ENCODE peak calls at places on chromosomes 7 and 10, in five cellular contexts. C is A549, U is SK-N-SH, N is HepG2, Z is Panc1. K is an unnamed sample.

GRCh38 chr10:100014129-100014762 is 4.5 kb upstream of the DNMBP start:
- DNase-seq in C (no peak), N (no peak), Z (no peak), U (no peak), K (no peak)

GRCh38 chr10:91596821-91597396 is 36.0 kb downstream of the PPP1R3C start:
- DNase-seq in C (no peak), Z (no peak), U (no peak), N (no peak), K (no peak)

GRCh38 chr10:75857896-75858295 is 426.5 kb downstream of the LRMDA start:
- DNase-seq in C (no peak), Z (no peak), U (no peak), N (no peak), K (no peak)

GRCh38 chr7:17900464-17900863 is 39.8 kb downstream of the SNX13 start:
- DNase-seq in Z (no peak), U (no peak), C (no peak), N (no peak), K (no peak)

GRCh38 chr10:79203014-79203675 is 134.4 kb downstream of the ZMIZ1 start:
- DNase-seq in C (no peak), Z (no peak), U (no peak), N (no peak), K (no peak)

GRCh38 chr10:107813396-107813795 is 648.9 kb upstream of the SORCS1 start:
- DNase-seq in U (no peak), C (no peak), N (no peak), Z (no peak), K (no peak)

GRCh38 chr10:86632009-86632800 is 22.1 kb upstream of the OPN4 start:
- DNase-seq in U (no peak), N (no peak), Z (no peak), C (no peak), K (no peak)

GRCh38 chr7:157657741-157658740 is 321.2 kb downstream of the DNAJB6 start:
- DNase-seq in N (no peak), U (peak; percentile 45), C (no peak), Z (no peak), K (no peak)

GRCh38 chr10:131891929-131892816 is 8.6 kb upstream of the PPP2R2D start:
- DNase-seq in Z (no peak), N (peak; percentile 50), C (no peak), U (no peak), K (no peak)

GRCh38 chr10:24446739-24447138 is 237.8 kb downstream of the KIAA1217 start:
- DNase-seq in N (no peak), U (no peak), Z (no peak), C (no peak), K (no peak)

GRCh38 chr7:51307811-51308737 is 8.5 kb downstream of the COBL start:
- DNase-seq in Z (no peak), U (no peak), C (no peak), N (no peak), K (no peak)

GRCh38 chr10:124740374-124741280 is 3.6 kb downstream of the FAM53B start:
- DNase-seq in C (no peak), Z (no peak), U (no peak), N (peak; percentile 74), K (peak; percentile 84)

GRCh38 chr10:102673961-102674511 is 29.8 kb downstream of the TRIM8 start:
- DNase-seq in N (peak; percentile 60), C (no peak), U (peak; percentile 76), Z (no peak), K (peak; percentile 23)

GRCh38 chr10:58305821-58306220 is 29.0 kb upstream of the UBE2D1 start:
- DNase-seq in Z (no peak), U (no peak), C (no peak), N (peak; percentile 79), K (no peak)

GRCh38 chr10:14751576-14752330 is 22.9 kb downstream of the FAM107B start:
- DNase-seq in C (no peak), Z (no peak), U (no peak), N (no peak), K (peak; percentile 70)

GRCh38 chr7:107237451-107237850 is 68.6 kb downstream of the HBP1 start:
- DNase-seq in N (no peak), Z (no peak), C (no peak), U (no peak), K (no peak)

GRCh38 chr10:78696791-78697420 is 371.9 kb upstream of the ZMIZ1 start:
- DNase-seq in C (no peak), Z (no peak), N (no peak), U (no peak), K (no peak)

GRCh38 chr10:16984242-16984641 is 145.4 kb downstream of the CUBN start:
- DNase-seq in Z (no peak), N (no peak), U (no peak), C (no peak), K (no peak)

GRCh38 chr7:138228764-138229163 is 152.5 kb downstream of the AKR1D1 start:
- DNase-seq in U (no peak), Z (no peak), C (no peak), N (no peak), K (no peak)

GRCh38 chr10:78339251-78339650 is 305.6 kb downstream of the RPS24 start:
- DNase-seq in N (no peak), Z (no peak), C (no peak), U (no peak), K (no peak)

GRCh38 chr10:92408017-92408361 is 117.0 kb downstream of the MARCHF5 start:
- DNase-seq in U (no peak), C (no peak), Z (no peak), N (no peak), K (no peak)

GRCh38 chr7:47536705-47537611 is 45.0 kb downstream of the TNS3 start:
- DNase-seq in Z (no peak), C (no peak), U (peak; percentile 86), N (no peak), K (no peak)
- H3K4me3 ChIP-seq in Z (peak overlapping the region; percentile 66), C (no peak overlapping the region), U (peak overlapping the region; percentile 49), N (peak overlapping the region; percentile 6), K (no peak overlapping the region)

GRCh38 chr10:59807629-59808620 is 54.7 kb upstream of the MRLN start:
- DNase-seq in N (no peak), C (no peak), U (no peak), Z (no peak), K (no peak)
- TF ChIP-seq REST in N (no peak), C (no peak), U (no peak), Z (no peak), K (no peak)

GRCh38 chr7:126302639-126303038 is 950.1 kb downstream of the GRM8 start:
- DNase-seq in Z (no peak), N (no peak), C (no peak), U (no peak), K (peak; percentile 1)
- TF ChIP-seq CTCF in Z (no peak), N (no peak), C (no peak), U (peak; percentile 37), K (no peak)

GRCh38 chr10:61963669-61964058 is 62.2 kb downstream of the ARID5B start:
- DNase-seq in C (no peak), U (no peak), Z (no peak), N (no peak), K (no peak)
- H3K4me3 ChIP-seq in C (no peak overlapping the region), U (no peak overlapping the region), Z (no peak overlapping the region), N (peak overlapping the region; percentile 3), K (no peak overlapping the region)

GRCh38 chr10:70774810-70775678 is 10.1 kb downstream of the TBATA start:
- DNase-seq in C (no peak), Z (no peak), N (peak; percentile 8), U (peak; percentile 12), K (no peak)

GRCh38 chr10:70773461-70773860 is 11.7 kb downstream of the TBATA start:
- DNase-seq in C (no peak), N (no peak), Z (no peak), U (no peak), K (no peak)

GRCh38 chr10:70773965-70774809 is 11.0 kb downstream of the TBATA start:
- DNase-seq in Z (no peak), N (no peak), U (peak; percentile 10), C (no peak), K (no peak)

GRCh38 chr10:70771311-70772194 is 13.6 kb downstream of the TBATA start:
- DNase-seq in U (peak; percentile 7), Z (no peak), N (no peak), C (no peak), K (no peak)

GRCh38 chr10:70772627-70773026 is 12.6 kb downstream of the TBATA start:
- DNase-seq in U (peak; percentile 10), Z (no peak), C (no peak), N (no peak), K (no peak)
- TF ChIP-seq REST in U (no peak), Z (no peak), C (no peak), N (no peak), K (no peak)

GRCh38 chr7:93715234-93715633 is 140.7 kb upstream of the CALCR start:
- DNase-seq in N (peak; percentile 34), C (peak; percentile 43), U (peak; percentile 33), Z (peak; percentile 12), K (no peak)
- TF ChIP-seq CTCF in N (peak; percentile 67), C (peak; percentile 87), U (peak; percentile 78), Z (peak; percentile 82), K (peak; percentile 17)

K was measured in HL-60.